ENCODE peak calls at places on chromosome 18, in ten cellular contexts. V is WTC11; A is stimulated activated CD4-positive, alpha-beta T cell treated with anti-CD3 and anti-CD28 coated beads, TNF-alpha, amount 100 ng/mL, for 1 hour; X is islet precursor cell; D is HL-60; B is retina; R is HFF-Myc; O is DMS 273 treated with DMSO at 0.1 percent for 48 hours; C is hippocampal formation; Q is SK-MEL-5. K is an unnamed sample.

GRCh38 chr18:12574494-12575185 is 83.3 kb downstream of the SPIRE1 start:
- DNase-seq in A (no peak), Q (no peak), C (no peak), O (no peak), X (no peak), B (no peak), R (no peak), V (no peak), D (no peak), K (no peak)

GRCh38 chr18:9690418-9691178 is 17.5 kb upstream of the RAB31 start:
- DNase-seq in O (peak; percentile 77), A (no peak), C (no peak), X (no peak), D (no peak), B (no peak), R (peak; percentile 69), V (no peak), Q (no peak), K (no peak)

GRCh38 chr18:24539866-24540604 is 79.6 kb downstream of the HRH4 start:
- DNase-seq in X (no peak), A (no peak), V (no peak), O (no peak), R (no peak), C (no peak), Q (no peak), B (no peak), D (no peak), K (no peak)

GRCh38 chr18:45845410-45845809 is 19.9 kb downstream of the SIGLEC15 start:
- DNase-seq in D (no peak), C (no peak), B (no peak), V (no peak), X (peak; percentile 75), R (no peak), A (no peak), O (no peak), Q (no peak), K (no peak)

GRCh38 chr18:13547347-13547746 is 179.0 kb downstream of the FAM210A start:
- DNase-seq in C (no peak), X (peak; percentile 32), V (no peak), R (no peak), A (no peak), D (no peak), Q (no peak), B (no peak), O (no peak), K (no peak)

GRCh38 chr18:45801396-45802004 is 24.0 kb upstream of the SIGLEC15 start:
- DNase-seq in V (no peak), B (no peak), D (no peak), Q (no peak), X (no peak), O (no peak), A (no peak), R (no peak), C (no peak), K (no peak)

GRCh38 chr18:55778731-55779460 is 190.9 kb upstream of the TCF4 start:
- DNase-seq in B (no peak), D (peak; percentile 30), V (no peak), Q (no peak), X (no peak), C (no peak), A (no peak), R (no peak), O (no peak), K (no peak)

GRCh38 chr18:22057908-22058527 is 111.4 kb upstream of the GATA6 start:
- DNase-seq in Q (no peak), O (no peak), A (no peak), R (no peak), D (no peak), C (no peak), B (no peak), X (no peak), V (no peak), K (no peak)

GRCh38 chr18:80147037-80147417 is 38.0 kb downstream of the ADNP2 start:
- DNase-seq in V (no peak), C (no peak), O (no peak), A (no peak), B (no peak), D (no peak), X (no peak), Q (no peak), R (no peak), K (no peak)

GRCh38 chr18:45874501-45875184 is 49.2 kb downstream of the SIGLEC15 start:
- DNase-seq in Q (peak; percentile 12), V (no peak), R (no peak), B (no peak), O (no peak), A (no peak), X (no peak), D (no peak), C (no peak), K (no peak)

GRCh38 chr18:76822510-76823165 is at the start of gene ZNF236:
- DNase-seq in A (peak; percentile 17), B (peak; percentile 75), Q (peak; percentile 58), V (peak; percentile 62), C (peak; percentile 60), D (peak; percentile 78), O (no peak), R (no peak), X (peak; percentile 74), K (peak; percentile 56)

GRCh38 chr18:3594760-3595241 is 144.8 kb downstream of the TGIF1 start:
- DNase-seq in B (no peak), D (no peak), X (peak; percentile 77), A (no peak), C (peak; percentile 54), O (no peak), V (no peak), Q (peak; percentile 49), R (no peak), K (peak; percentile 16)

GRCh38 chr18:69636529-69637301 is 236.0 kb downstream of the DOK6 start:
- DNase-seq in B (no peak), Q (peak; percentile 33), C (no peak), A (no peak), D (no peak), R (no peak), O (no peak), X (no peak), V (peak; percentile 56), K (no peak)

GRCh38 chr18:36415606-36416005 is 118.1 kb downstream of the FHOD3 start:
- DNase-seq in O (no peak), D (no peak), A (no peak), Q (no peak), V (no peak), R (no peak), X (no peak), C (no peak), B (no peak), K (no peak)

GRCh38 chr18:50560681-50561629 is 1.1 kb downstream of the MAPK4 start:
- DNase-seq in D (no peak), Q (peak; percentile 37), V (peak; percentile 25), R (no peak), O (no peak), X (peak; percentile 66), A (no peak), C (no peak), B (peak; percentile 86), K (no peak)

GRCh38 chr18:37219257-37219656 is 346.3 kb downstream of the CELF4 start:
- DNase-seq in V (no peak), X (no peak), D (no peak), R (no peak), B (no peak), C (no peak), A (no peak), Q (no peak), O (no peak), K (no peak)

GRCh38 chr18:23191952-23192662 is 56.8 kb downstream of the CABLES1 start:
- DNase-seq in Q (no peak), V (no peak), X (no peak), B (peak; percentile 39), R (peak; percentile 70), C (peak; percentile 33), O (no peak), A (no peak), D (no peak), K (peak; percentile 85)

GRCh38 chr18:62388855-62389760 is 64.0 kb downstream of the TNFRSF11A start:
- DNase-seq in X (peak; percentile 88), Q (no peak), R (no peak), D (no peak), O (no peak), C (no peak), A (no peak), V (no peak), B (no peak), K (peak; percentile 32)

GRCh38 chr18:37124511-37124910 is 295.6 kb downstream of the KIAA1328 start:
- DNase-seq in D (no peak), Q (no peak), V (no peak), C (no peak), A (no peak), X (no peak), B (no peak), O (no peak), R (no peak), K (no peak)

GRCh38 chr18:24600076-24600654 is 139.7 kb downstream of the HRH4 start:
- DNase-seq in B (peak; percentile 54), C (no peak), O (peak; percentile 36), R (peak; percentile 43), Q (peak; percentile 79), V (no peak), X (no peak), D (no peak), A (no peak), K (peak; percentile 65)

GRCh38 chr18:37812961-37813360 is 247.4 kb upstream of the CELF4 start:
- DNase-seq in O (no peak), R (no peak), X (no peak), Q (no peak), V (no peak), B (no peak), A (no peak), D (no peak), C (no peak), K (no peak)

GRCh38 chr18:78637442-78638402 is 341.9 kb upstream of the SALL3 start:
- DNase-seq in O (no peak), D (no peak), X (no peak), R (no peak), A (no peak), V (no peak), Q (no peak), B (no peak), C (no peak), K (no peak)

GRCh38 chr18:61582205-61582710 is 249.0 kb downstream of the CDH20 start:
- DNase-seq in A (no peak), O (no peak), V (no peak), C (no peak), Q (no peak), B (no peak), X (no peak), D (no peak), R (no peak), K (no peak)

GRCh38 chr18:6607348-6607747 is 122.2 kb upstream of the ARHGAP28 start:
- DNase-seq in R (no peak), A (no peak), D (no peak), O (no peak), C (no peak), X (no peak), B (no peak), V (no peak), Q (no peak), K (no peak)

GRCh38 chr18:49865401-49865800 is 52.1 kb upstream of the ACAA2 start:
- DNase-seq in V (no peak), O (peak; percentile 26), D (no peak), Q (no peak), A (no peak), R (no peak), X (no peak), B (no peak), C (no peak), K (no peak)

GRCh38 chr18:3710712-3711269 is 260.8 kb downstream of the TGIF1 start:
- DNase-seq in C (peak; percentile 17), D (peak; percentile 55), R (no peak), B (no peak), O (no peak), A (no peak), Q (no peak), V (no peak), X (no peak), K (peak; percentile 55)

GRCh38 chr18:34709631-34710429 is at the start of gene DTNA:
- DNase-seq in R (peak; percentile 94), B (peak; percentile 64), A (no peak), V (no peak), X (no peak), O (no peak), Q (peak; percentile 65), D (peak; percentile 29), C (no peak), K (peak; percentile 74)